ENCODE peak calls at places on chromosomes 11 and 22, in five cellular contexts. U is neural crest cell, X is H9, H is heart left ventricle, N is kidney epithelial cell. I is an unnamed sample.

GRCh38 chr22:40397436-40397835 is 27.0 kb downstream of the SGSM3 start:
- DNase-seq in U (no peak), X (no peak), H (no peak), N (no peak), I (no peak)

GRCh38 chr11:60985991-60986915 is 14.8 kb downstream of the CD6 start:
- DNase-seq in U (no peak), X (no peak), H (no peak), N (no peak), I (no peak)

GRCh38 chr11:111329306-111330204 is 31.2 kb downstream of the POU2AF3 start:
- DNase-seq in U (no peak), X (no peak), H (no peak), N (no peak), I (no peak)

GRCh38 chr11:71144736-71145135 is 107.6 kb downstream of the SHANK2 start:
- DNase-seq in U (no peak), X (no peak), H (no peak), N (no peak), I (no peak)

GRCh38 chr11:134508219-134508990 is 96.4 kb upstream of the B3GAT1 start:
- DNase-seq in U (no peak), X (no peak), H (no peak), N (no peak), I (no peak)

GRCh38 chr11:132898021-132898420 is 634.3 kb downstream of the OPCML start:
- DNase-seq in U (no peak), X (no peak), H (no peak), N (no peak), I (no peak)

GRCh38 chr11:72696866-72697428 is 22.7 kb upstream of the PDE2A start:
- DNase-seq in U (no peak), X (peak), H (peak), N (no peak), I (peak)

GRCh38 chr11:20125927-20126326 is 34.3 kb downstream of the DBX1 start:
- DNase-seq in U (no peak), X (no peak), H (no peak), N (peak), I (no peak)

GRCh38 chr11:61028135-61028729 is 56.8 kb downstream of the CD6 start:
- DNase-seq in U (no peak), X (no peak), H (no peak), N (no peak), I (no peak)

GRCh38 chr11:60334005-60334620 is 7.1 kb downstream of the MS4A6E start:
- DNase-seq in U (peak), X (peak), H (no peak), N (no peak), I (peak)

GRCh38 chr11:34984514-34984913 is 68.1 kb downstream of the PDHX start:
- DNase-seq in U (no peak), X (no peak), H (no peak), N (no peak), I (no peak)

GRCh38 chr11:59857444-59858434 is 8.5 kb downstream of the TCN1 start:
- DNase-seq in U (no peak), X (no peak), H (no peak), N (no peak), I (no peak)

GRCh38 chr22:49786976-49787843 is 40.5 kb downstream of the BRD1 start:
- DNase-seq in U (no peak), X (no peak), H (no peak), N (no peak), I (no peak)

GRCh38 chr11:7495997-7496545 is 10.8 kb downstream of the OLFML1 start:
- DNase-seq in U (no peak), X (no peak), H (no peak), N (no peak), I (no peak)

GRCh38 chr11:59224419-59224928 is 11.7 kb upstream of the MPEG1 start:
- DNase-seq in U (no peak), X (no peak), H (no peak), N (no peak), I (no peak)

GRCh38 chr11:82890002-82890341 is 10.3 kb downstream of the PRCP start:
- DNase-seq in U (no peak), X (no peak), H (no peak), N (no peak), I (no peak)

DNA sequence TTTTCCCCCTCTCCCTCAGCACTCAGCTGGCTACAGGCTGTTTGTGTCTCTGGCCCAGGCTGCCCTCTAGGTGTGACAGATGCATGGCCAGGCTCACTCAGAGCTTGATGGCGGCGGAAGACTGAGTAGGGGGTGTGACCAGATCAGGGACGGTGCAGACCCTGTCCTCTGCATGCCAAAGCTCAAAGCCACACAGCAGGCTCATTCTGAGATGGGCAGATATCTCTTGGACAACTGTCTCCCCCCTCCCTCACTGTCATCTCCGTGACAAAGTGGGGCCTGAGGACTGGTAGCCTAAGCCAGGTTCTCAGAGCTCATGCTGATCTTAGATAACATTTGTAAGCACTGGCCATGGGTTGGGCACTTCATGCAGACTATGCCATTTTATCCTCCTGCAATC is 231.3 kb downstream of the DSCAML1 start:
- DNase-seq in U (no peak), X (peak), H (no peak), N (no peak), I (no peak)
- TF ChIP-seq CTCF in U (no peak), X (peak), H (no peak), N (no peak), I (no peak)

GRCh38 chr22:26635117-26635516 is 13.4 kb downstream of the CRYBA4 start:
- DNase-seq in U (no peak), X (no peak), H (no peak), N (no peak), I (no peak)

GRCh38 chr22:26631282-26631681 is 9.5 kb downstream of the CRYBA4 start:
- DNase-seq in U (no peak), X (no peak), H (no peak), N (no peak), I (no peak)

GRCh38 chr22:26634189-26634588 is 12.4 kb downstream of the CRYBA4 start:
- DNase-seq in U (no peak), X (no peak), H (no peak), N (no peak), I (no peak)

GRCh38 chr22:26629988-26630761 is 8.4 kb downstream of the CRYBA4 start:
- DNase-seq in U (no peak), X (no peak), H (no peak), N (no peak), I (no peak)

GRCh38 chr22:26632422-26633155 is 10.8 kb downstream of the CRYBA4 start:
- DNase-seq in U (no peak), X (no peak), H (no peak), N (no peak), I (no peak)
- TF ChIP-seq CTCF in U (no peak), X (no peak), H (no peak), N (no peak), I (no peak)

DNA sequence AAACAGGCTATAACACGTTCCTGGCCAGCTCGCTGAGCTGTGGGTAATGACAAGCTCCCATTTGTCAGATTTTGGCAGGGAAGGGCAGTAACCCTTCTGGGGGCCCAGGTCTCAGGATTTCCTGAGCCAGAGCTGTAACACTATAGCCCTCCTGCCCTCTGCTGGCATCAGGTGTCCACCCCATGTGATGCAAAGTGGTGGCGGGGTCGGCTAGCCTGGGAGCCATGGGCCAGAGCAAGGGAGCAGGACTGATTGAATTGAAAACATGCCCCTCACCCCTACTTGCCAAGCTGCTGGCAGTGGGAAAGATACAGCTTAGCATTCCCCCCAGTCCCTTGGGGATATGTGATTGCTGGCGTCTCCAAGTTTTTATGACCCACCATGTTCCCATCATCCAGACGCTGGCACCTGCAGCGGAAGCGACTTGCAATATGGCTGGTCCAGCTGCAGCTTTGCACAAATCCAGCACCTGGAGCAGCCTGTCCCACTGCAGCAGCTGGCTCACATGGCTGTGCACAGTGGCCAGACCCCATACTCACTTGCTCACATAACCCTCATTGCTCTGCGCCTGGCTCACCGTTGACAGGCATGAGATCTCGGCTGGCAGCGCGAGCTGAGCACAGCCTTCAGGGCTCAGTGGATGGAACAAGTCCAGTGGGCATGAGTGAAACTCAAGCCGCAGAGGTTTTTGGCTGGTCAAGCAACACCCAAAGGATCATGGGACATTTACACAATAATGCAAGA is 1147.8 kb downstream of the JRKL start:
- DNase-seq in U (no peak), X (peak), H (no peak), N (no peak), I (peak)
- TF ChIP-seq CTCF in U (no peak), X (peak), H (no peak), N (no peak), I (no peak)

GRCh38 chr11:76248210-76248609 is 41.9 kb upstream of the WNT11 start:
- DNase-seq in U (no peak), X (peak), H (peak), N (no peak), I (no peak)
- TF ChIP-seq CTCF in U (peak), X (peak), H (peak), N (peak), I (no peak)

I was measured in nephron progenitor cell.